ENCODE peak calls at places on chromosomes 6 and 20, in ten cellular contexts. L, F, P, H, Z, J, K, G, S and O are unnamed samples. For H3K4me1, the result is how much of the 10 kb centered on the place peaks cover.

GRCh38 chr6:69957990-69958559 is 91.7 kb downstream of the COL19A1 start:
- DNase-seq in K (no peak), Z (peak), H (no peak), S (no peak), L (no peak), G (no peak), P (no peak), J (no peak), F (no peak), O (no peak)

GRCh38 chr6:111011360-111012142 is 29.7 kb downstream of the RPF2 start:
- DNase-seq in Z (peak), P (peak), S (no peak), G (peak), J (no peak), H (no peak), F (no peak), K (no peak), L (no peak), O (no peak)

GRCh38 chr6:132760256-132760655 is 2.6 kb upstream of the VNN2 start:
- DNase-seq in F (no peak), G (no peak), H (no peak), P (no peak), K (no peak), Z (no peak), L (no peak), J (no peak), S (no peak), O (no peak)

GRCh38 chr6:41965429-41966213 is 24.0 kb upstream of the CCND3 start:
- DNase-seq in K (no peak), H (no peak), Z (no peak), P (no peak), F (no peak), G (no peak), S (no peak), L (peak), J (peak), O (no peak)

GRCh38 chr6:162056745-162057144 is 670.8 kb downstream of the PRKN start:
- DNase-seq in P (peak), S (no peak), Z (peak), H (no peak), K (no peak), F (no peak), J (peak), G (no peak), L (peak), O (no peak)

GRCh38 chr6:116405147-116405546 is 34.4 kb downstream of the DSE start:
- DNase-seq in F (no peak), H (no peak), K (no peak), P (no peak), Z (no peak), G (peak), L (no peak), S (no peak), J (no peak), O (no peak)

GRCh38 chr20:52313335-52313963 is 121.9 kb upstream of the ZFP64 start:
- DNase-seq in H (no peak), G (peak), K (no peak), J (no peak), F (no peak), S (no peak), P (peak), Z (peak), L (peak), O (no peak)

GRCh38 chr6:126112171-126112632 is 125.9 kb downstream of the TRMT11 start:
- DNase-seq in J (no peak), S (no peak), H (no peak), F (no peak), G (no peak), P (peak), Z (peak), K (no peak), L (no peak), O (no peak)

GRCh38 chr6:106187424-106187982 is 101.4 kb downstream of the PRDM1 start:
- DNase-seq in Z (no peak), K (no peak), J (no peak), P (no peak), H (no peak), F (no peak), S (no peak), L (no peak), G (no peak), O (no peak)

GRCh38 chr6:29953706-29954105 is 11.4 kb downstream of the HLA-A start:
- DNase-seq in Z (no peak), G (no peak), F (no peak), K (no peak), H (no peak), S (no peak), P (peak), L (no peak), J (no peak), O (no peak)

GRCh38 chr6:31737315-31738047 is 1.2 kb upstream of the CLIC1 start:
- DNase-seq in G (no peak), F (no peak), S (no peak), K (no peak), H (no peak), Z (no peak), P (peak), J (no peak), L (peak), O (no peak)

GRCh38 chr6:35601331-35602132 is 87.2 kb downstream of the FKBP5 start:
- DNase-seq in Z (peak), F (peak), J (peak), K (no peak), G (peak), H (peak), L (no peak), P (peak), S (no peak), O (peak)

GRCh38 chr6:155645328-155645727 is 189.7 kb upstream of the NOX3 start:
- DNase-seq in L (no peak), P (no peak), S (no peak), J (no peak), Z (peak), F (no peak), G (no peak), K (no peak), H (no peak), O (no peak)

GRCh38 chr20:3090565-3090964 is 6.0 kb upstream of the AVP start:
- DNase-seq in K (no peak), H (no peak), S (no peak), P (no peak), F (no peak), G (no peak), J (no peak), Z (no peak), L (no peak), O (no peak)

GRCh38 chr6:113980937-113981554 is 10.1 kb upstream of the HDAC2 start:
- DNase-seq in K (no peak), F (no peak), L (peak), J (no peak), H (no peak), G (peak), P (peak), S (no peak), Z (peak), O (no peak)

GRCh38 chr6:14559754-14560527 is 442.4 kb downstream of the CD83 start:
- DNase-seq in H (no peak), S (no peak), J (no peak), L (no peak), Z (peak), G (no peak), F (no peak), P (no peak), K (no peak), O (no peak)

GRCh38 chr6:74534485-74535211 is 671.2 kb downstream of the COL12A1 start:
- DNase-seq in J (no peak), H (no peak), K (no peak), Z (peak), G (no peak), P (peak), L (no peak), S (peak), F (no peak), O (no peak)

GRCh38 chr20:60352580-60352979 is 394.4 kb downstream of the CDH26 start:
- DNase-seq in Z (no peak), H (no peak), L (no peak), F (no peak), G (no peak), S (no peak), K (no peak), J (no peak), P (no peak), O (no peak)

GRCh38 chr6:152502421-152503188 is 134.6 kb downstream of the SYNE1 start:
- DNase-seq in F (no peak), G (no peak), J (no peak), K (no peak), Z (peak), P (no peak), L (no peak), S (no peak), H (no peak), O (no peak)

GRCh38 chr20:59194023-59194935 is 30.7 kb downstream of the ZNF831 start:
- DNase-seq in S (no peak), H (no peak), Z (no peak), K (no peak), G (no peak), J (peak), P (no peak), L (no peak), F (no peak), O (no peak)

GRCh38 chr6:21508753-21509152 is 84.8 kb upstream of the SOX4 start:
- DNase-seq in Z (no peak), F (no peak), J (no peak), P (no peak), H (no peak), L (no peak), K (no peak), G (no peak), S (no peak), O (no peak)

GRCh38 chr6:31128093-31128676 is 7.9 kb upstream of the CDSN start:
- DNase-seq in P (peak), K (peak), H (peak), F (peak), G (peak), S (peak), Z (peak), L (peak), J (peak), O (peak)

GRCh38 chr20:9838378-9839295 is at the start of gene PAK5:
- DNase-seq in Z (no peak), P (peak), K (peak), L (peak), S (peak), G (peak), J (no peak), H (peak), F (peak), O (no peak)

GRCh38 chr20:58054744-58055373 is 173.6 kb downstream of the ANKRD60 start:
- DNase-seq in Z (no peak), F (no peak), S (no peak), G (no peak), P (peak), K (no peak), J (peak), H (peak), L (peak), O (no peak)

GRCh38 chr20:50516935-50517816 is 7.0 kb downstream of the PTPN1 start:
- DNase-seq in K (no peak), J (no peak), S (no peak), G (no peak), P (no peak), H (no peak), F (no peak), Z (no peak), L (no peak), O (no peak)

GRCh38 chr6:347232-347631 is 44.3 kb upstream of the IRF4 start:
- DNase-seq in H (no peak), S (no peak), P (no peak), J (no peak), L (no peak), G (no peak), K (no peak), Z (no peak), F (no peak), O (no peak)

GRCh38 chr6:17278289-17279061 is 2.7 kb upstream of the RBM24 start:
- DNase-seq in J (no peak), K (no peak), H (no peak), S (no peak), G (no peak), P (peak), L (no peak), Z (peak), F (no peak), O (no peak)

GRCh38 chr6:32562931-32563330 is 26.7 kb downstream of the HLA-DRB1 start:
- DNase-seq in L (no peak), P (no peak), J (no peak), F (no peak), S (no peak), K (no peak), H (no peak), Z (no peak), G (no peak), O (no peak)

GRCh38 chr6:35804996-35805736 is at the start of gene LHFPL5:
- DNase-seq in L (peak), P (peak), J (no peak), G (peak), S (peak), F (peak), Z (peak), K (peak), H (peak), O (peak)

GRCh38 chr6:36073587-36073986 is 46.0 kb downstream of the MAPK14 start:
- DNase-seq in Z (peak), K (no peak), H (no peak), S (no peak), F (no peak), P (no peak), L (no peak), G (peak), J (no peak), O (no peak)

GRCh38 chr6:170480045-170480714 is 72.9 kb downstream of the PSMB1 start:
- DNase-seq in F (peak), Z (no peak), J (no peak), P (peak), G (no peak), S (peak), K (no peak), H (no peak), L (peak), O (no peak)

GRCh38 chr20:23340524-23340923 is 10.1 kb upstream of the NXT1 start:
- DNase-seq in P (peak), J (peak), K (no peak), S (no peak), L (peak), Z (peak), F (peak), H (peak), G (peak), O (no peak)

GRCh38 chr6:3438190-3439167 is 18.4 kb downstream of the SLC22A23 start:
- DNase-seq in K (no peak), L (no peak), Z (peak), J (no peak), G (no peak), F (no peak), P (peak), H (peak), S (no peak), O (no peak)

GRCh38 chr6:183668-184067 is 108.6 kb upstream of the DUSP22 start:
- DNase-seq in G (no peak), F (no peak), Z (no peak), J (no peak), H (no peak), K (no peak), L (no peak), S (no peak), P (no peak), O (no peak)

GRCh38 chr6:52420668-52421358 is 671 bp downstream of the EFHC1 start:
- DNase-seq in J (no peak), F (no peak), H (no peak), G (peak), K (no peak), L (peak), Z (peak), S (no peak), P (peak), O (no peak)

GRCh38 chr6:21914121-21914973 is 320.8 kb downstream of the SOX4 start:
- DNase-seq in Z (no peak), S (peak), H (peak), J (peak), K (peak), L (no peak), F (peak), P (peak), G (peak), O (no peak)

GRCh38 chr6:112253505-112253841 is 894 bp downstream of the LAMA4 start:
- DNase-seq in H (no peak), P (no peak), L (no peak), Z (peak), J (no peak), F (no peak), G (peak), S (no peak), K (no peak), O (no peak)

GRCh38 chr20:49270177-49270576 is 7.7 kb downstream of the ZNFX1 start:
- DNase-seq in S (no peak), G (no peak), Z (no peak), H (no peak), P (peak), J (no peak), L (no peak), K (no peak), F (no peak), O (no peak)
- H3K4me1 ChIP-seq in S (under half), G (under half), Z (under half), H (under half), P (under half), J (under half), L (under half), K (half or more), F (half or more), O (half or more)

GRCh38 chr20:62067547-62068260 is 2.0 kb upstream of the TAF4 start:
- DNase-seq in Z (no peak), S (no peak), G (peak), H (no peak), J (no peak), K (no peak), F (no peak), L (no peak), P (no peak), O (no peak)
- H3K27ac ChIP-seq in Z (no peak), S (no peak), G (no peak), H (no peak), J (no peak), K (peak), F (no peak), L (no peak), P (peak), O (no peak)

DNA sequence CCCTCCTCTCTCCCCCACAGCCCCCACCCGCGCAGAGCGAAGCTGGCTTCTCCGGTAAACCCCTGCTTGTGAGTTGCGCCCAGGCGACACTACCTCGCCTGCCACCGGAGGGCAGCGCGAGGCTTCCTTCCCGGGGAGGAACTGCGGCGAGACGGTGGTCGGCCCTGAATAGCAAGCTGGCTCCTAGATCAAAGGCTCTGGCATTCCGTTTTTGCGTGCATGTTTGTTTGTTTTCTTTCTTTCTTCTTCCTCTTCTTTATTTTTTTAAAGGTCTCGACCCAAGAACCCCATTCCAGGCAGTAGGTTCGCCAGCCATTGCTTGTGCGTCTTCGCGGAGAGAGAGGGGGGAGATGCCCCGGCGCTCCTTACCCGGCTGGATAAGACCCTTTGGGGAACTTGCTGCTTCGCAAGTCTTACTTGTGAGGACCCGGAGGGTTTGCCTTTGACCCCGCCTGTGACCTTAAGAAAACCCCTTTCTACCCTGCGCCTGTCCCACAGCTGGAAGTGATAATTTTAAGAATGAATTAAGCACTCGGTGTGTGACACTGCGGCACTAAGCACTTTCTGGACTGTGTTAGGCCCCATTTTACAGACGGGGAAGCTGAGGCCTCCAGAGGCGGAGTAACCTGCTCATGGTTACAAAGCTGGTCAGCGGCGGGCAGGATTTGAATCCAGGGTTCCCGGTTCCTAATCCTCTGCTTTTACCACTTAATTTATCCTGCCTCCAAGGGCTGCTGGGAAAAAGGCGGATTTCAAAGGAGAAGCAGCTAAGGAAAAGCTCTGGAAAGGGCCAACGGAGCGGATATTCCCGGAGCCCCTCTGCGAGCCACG is 92.6 kb upstream of the SIRPA start:
- DNase-seq in P (peak), H (peak), Z (peak), J (peak), S (peak), K (peak), G (peak), L (peak), F (no peak), O (peak)
- TF ChIP-seq CTCF in P (peak), H (peak), Z (peak), J (peak), S (no peak), K (peak), G (peak), L (peak), F (peak), O (peak)

GRCh38 chr6:53547166-53547814 is 2.4 kb upstream of the GCLC start:
- DNase-seq in J (no peak), P (no peak), L (no peak), S (peak), H (peak), Z (no peak), K (no peak), F (no peak), G (peak), O (no peak)
- H3K4me1 ChIP-seq in J (under half), P (under half), L (under half), S (under half), H (under half), Z (under half), K (under half), F (under half), G (under half), O (under half)

GRCh38 chr20:47857142-47857993 is 72.1 kb upstream of the SULF2 start:
- DNase-seq in L (no peak), Z (no peak), K (no peak), P (peak), J (peak), H (peak), G (no peak), F (no peak), S (no peak), O (no peak)
- H3K27ac ChIP-seq in L (no peak), Z (no peak), K (no peak), P (no peak), J (peak), H (no peak), G (no peak), F (no peak), S (no peak), O (no peak)